ENCODE peak calls at places on chromosomes 7 and 10, in six cellular contexts. C, I, V, T, F and P are unnamed samples.

GRCh38 chr7:84021292-84021898 is 173.2 kb downstream of the SEMA3A start:
- DNase-seq in C (no peak), I (no peak), V (no peak), T (peak), F (no peak), P (no peak)

GRCh38 chr7:157428554-157428945 is 91.7 kb downstream of the DNAJB6 start:
- DNase-seq in C (no peak), I (no peak), V (no peak), T (no peak), F (no peak), P (no peak)

GRCh38 chr10:51667992-51668689 is 31.3 kb downstream of the CSTF2T start:
- DNase-seq in C (no peak), I (no peak), V (no peak), T (no peak), F (no peak), P (no peak)

GRCh38 chr7:2812831-2813230 is 31.3 kb downstream of the GNA12 start:
- DNase-seq in C (no peak), I (no peak), V (no peak), T (no peak), F (no peak), P (no peak)

GRCh38 chr7:105244594-105244993 is 144.1 kb downstream of the SRPK2 start:
- DNase-seq in C (no peak), I (no peak), V (no peak), T (no peak), F (no peak), P (no peak)

GRCh38 chr10:100982916-100983830 is 4.1 kb downstream of the MRPL43 start:
- DNase-seq in C (no peak), I (no peak), V (no peak), T (no peak), F (no peak), P (no peak)

GRCh38 chr7:2441430-2442058 is 34.7 kb downstream of the GRIFIN start:
- DNase-seq in C (no peak), I (no peak), V (no peak), T (no peak), F (no peak), P (no peak)

GRCh38 chr7:89605362-89605761 is 548.9 kb upstream of the STEAP1 start:
- DNase-seq in C (no peak), I (no peak), V (no peak), T (no peak), F (no peak), P (no peak)

GRCh38 chr7:17186745-17187144 is 111.7 kb upstream of the AHR start:
- DNase-seq in C (no peak), I (no peak), V (no peak), T (no peak), F (no peak), P (no peak)

GRCh38 chr10:123150986-123151738 is 3.0 kb upstream of the BUB3 start:
- DNase-seq in C (peak), I (no peak), V (no peak), T (no peak), F (peak), P (no peak)

GRCh38 chr7:155198901-155199845 is 98.5 kb upstream of the INSIG1 start:
- DNase-seq in C (no peak), I (no peak), V (no peak), T (peak), F (no peak), P (peak)

GRCh38 chr7:6558837-6559236 is 7.6 kb upstream of the GRID2IP start:
- DNase-seq in C (no peak), I (no peak), V (no peak), T (peak), F (peak), P (peak)

GRCh38 chr7:23431596-23432284 is 38.6 kb downstream of the IGF2BP3 start:
- DNase-seq in C (no peak), I (no peak), V (no peak), T (no peak), F (peak), P (no peak)

GRCh38 chr10:27100800-27101347 is 580 bp upstream of the ANKRD26 start:
- DNase-seq in C (no peak), I (no peak), V (no peak), T (no peak), F (no peak), P (no peak)

GRCh38 chr7:138948403-138948802 is 32.8 kb downstream of the KIAA1549 start:
- DNase-seq in C (no peak), I (no peak), V (no peak), T (no peak), F (no peak), P (no peak)

GRCh38 chr7:4739528-4739992 is 35.9 kb upstream of the AP5Z1 start:
- DNase-seq in C (peak), I (no peak), V (no peak), T (peak), F (no peak), P (peak)

GRCh38 chr10:92712016-92712889 is 22.5 kb downstream of the HHEX start:
- DNase-seq in C (peak), I (no peak), V (no peak), T (peak), F (no peak), P (no peak)

GRCh38 chr10:91144961-91145360 is 75.5 kb upstream of the PCGF5 start:
- DNase-seq in C (no peak), I (no peak), V (no peak), T (no peak), F (no peak), P (no peak)

GRCh38 chr10:84452006-84452405 is 123.6 kb downstream of the CCSER2 start:
- DNase-seq in C (no peak), I (no peak), V (no peak), T (no peak), F (no peak), P (no peak)

GRCh38 chr7:106346678-106347217 is 62.0 kb upstream of the NAMPT start:
- DNase-seq in C (peak), I (peak), V (no peak), T (peak), F (peak), P (peak)

GRCh38 chr7:2856388-2857169 is 12.5 kb upstream of the GNA12 start:
- DNase-seq in C (no peak), I (no peak), V (no peak), T (peak), F (no peak), P (no peak)

GRCh38 chr7:13875496-13876074 is 113.9 kb downstream of the ETV1 start:
- DNase-seq in C (no peak), I (no peak), V (no peak), T (no peak), F (peak), P (no peak)

GRCh38 chr10:77319557-77319956 is 318.1 kb downstream of the KCNMA1 start:
- DNase-seq in C (no peak), I (no peak), V (no peak), T (peak), F (no peak), P (no peak)